ENCODE peak calls at places on chromosomes 1 and 21, in seven cellular contexts. V is HCT116, Y is K562, J is H1, Z is SK-N-SH, H is HepG2, R is GM12878. P is an unnamed sample.

GRCh38 chr21:14995695-14996490 is 68.9 kb downstream of the NRIP1 start:
- DNase-seq in R (no peak), Y (no peak), J (no peak), Z (no peak), H (no peak), V (no peak), P (no peak)

GRCh38 chr21:41164981-41165650 is 2.8 kb upstream of the BACE2 start:
- DNase-seq in Y (no peak), R (no peak), V (no peak), J (no peak), H (peak; percentile 5), Z (no peak), P (no peak)

GRCh38 chr21:44450402-44450801 is 4.9 kb upstream of the LRRC3 start:
- DNase-seq in J (no peak), R (no peak), Y (no peak), Z (no peak), H (no peak), V (no peak), P (no peak)

GRCh38 chr1:155574077-155574476 is 11.5 kb upstream of the ASH1L start:
- DNase-seq in Z (no peak), V (no peak), R (no peak), Y (no peak), H (no peak), J (no peak), P (no peak)

GRCh38 chr1:23216771-23217420 is 406 bp downstream of the HTR1D start:
- DNase-seq in V (no peak), R (no peak), J (no peak), Y (peak; percentile 88), H (no peak), Z (peak; percentile 89), P (peak; percentile 28)

GRCh38 chr1:169105434-169106094 is 926 bp upstream of the ATP1B1 start:
- DNase-seq in Z (peak; percentile 87), H (peak; percentile 85), Y (peak; percentile 78), R (no peak), V (no peak), J (peak; percentile 44), P (peak; percentile 91)

GRCh38 chr21:19031956-19032355 is 628.4 kb upstream of the TMPRSS15 start:
- DNase-seq in H (no peak), R (no peak), Y (no peak), J (no peak), Z (no peak), V (no peak), P (no peak)

GRCh38 chr1:184965889-184966860 is 8.1 kb downstream of the NIBAN1 start:
- DNase-seq in Z (no peak), V (no peak), H (no peak), J (no peak), Y (no peak), R (no peak), P (no peak)

GRCh38 chr1:175673236-175674150 is 69.9 kb downstream of the TNR start:
- DNase-seq in Z (no peak), J (no peak), Y (no peak), V (no peak), H (no peak), R (peak; percentile 28), P (peak; percentile 64)

GRCh38 chr1:24085546-24085945 is 26.4 kb downstream of the MYOM3 start:
- DNase-seq in R (no peak), J (no peak), H (no peak), Z (no peak), V (no peak), Y (no peak), P (no peak)

GRCh38 chr1:94614980-94615379 is 73.4 kb upstream of the F3 start:
- DNase-seq in Y (no peak), Z (no peak), H (no peak), J (no peak), R (no peak), V (no peak), P (no peak)

GRCh38 chr21:37868896-37869295 is 47.4 kb downstream of the KCNJ6 start:
- DNase-seq in Y (no peak), V (no peak), R (no peak), H (no peak), J (no peak), Z (no peak), P (no peak)

GRCh38 chr1:98700228-98700627 is 38.7 kb downstream of the SNX7 start:
- DNase-seq in J (no peak), Z (no peak), V (no peak), H (no peak), R (no peak), Y (no peak), P (no peak)

GRCh38 chr1:25809283-25809926 is 9.4 kb downstream of the SELENON start:
- DNase-seq in V (no peak), J (no peak), H (no peak), R (no peak), Y (no peak), Z (no peak), P (peak; percentile 80)

GRCh38 chr1:242120432-242120831 is 121.5 kb upstream of the MAP1LC3C start:
- DNase-seq in Z (no peak), H (no peak), Y (no peak), R (no peak), V (no peak), J (no peak), P (no peak)

GRCh38 chr21:35578831-35579470 is 481.4 kb downstream of the SETD4 start:
- DNase-seq in Y (no peak), J (no peak), Z (no peak), H (peak; percentile 14), V (no peak), R (no peak), P (no peak)

GRCh38 chr1:4636186-4636585 is 18.2 kb upstream of the AJAP1 start:
- DNase-seq in Z (no peak), H (no peak), R (no peak), J (no peak), Y (no peak), V (no peak), P (no peak)

DNA sequence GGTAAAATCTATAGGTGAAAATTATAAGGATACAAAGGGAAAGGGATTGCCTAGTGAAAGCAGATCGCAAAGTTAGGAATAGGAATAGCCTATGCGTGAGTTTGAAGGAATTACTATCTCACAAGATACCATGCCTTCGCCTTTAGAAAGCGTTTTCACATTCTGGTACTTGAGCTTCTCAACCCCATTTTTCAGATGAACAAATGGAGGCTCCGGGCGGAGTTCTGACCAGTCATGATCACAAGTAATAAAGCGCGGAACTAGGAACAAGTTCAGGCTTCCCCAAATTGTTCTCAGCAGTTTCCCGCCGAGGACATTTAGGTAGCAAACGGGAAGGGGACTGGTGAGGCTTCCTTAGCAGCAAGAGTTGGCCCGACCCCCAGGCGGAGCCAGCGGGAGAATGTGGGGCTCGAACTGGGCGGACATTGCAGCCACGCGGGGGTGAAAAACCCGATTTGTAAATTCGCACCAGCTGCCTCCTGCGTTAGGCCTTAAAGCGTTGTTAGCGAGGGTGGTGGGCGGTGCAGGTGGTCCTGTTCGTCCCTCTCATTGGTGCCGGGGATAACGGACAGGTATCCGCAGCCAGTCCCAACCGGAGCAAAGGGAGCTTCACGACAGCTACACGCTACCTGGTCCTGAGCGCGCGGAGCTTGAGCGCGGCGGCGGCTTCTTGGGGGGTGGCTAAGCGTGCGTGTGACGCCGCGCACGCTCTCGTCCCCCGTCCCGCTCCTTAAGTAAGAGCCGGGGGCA is 15.4 kb downstream of the SEMA6C start:
- DNase-seq in H (no peak), V (no peak), Y (peak; percentile 13), J (peak; percentile 87), R (peak; percentile 39), Z (peak; percentile 31), P (no peak)
- TF ChIP-seq JUND in H (no peak), V (no peak), Y (no peak), J (no peak), R (no peak), Z (no peak), P (no peak)

GRCh38 chr1:170355267-170355801 is 176.6 kb upstream of the GORAB start:
- DNase-seq in Z (no peak), V (no peak), J (no peak), H (no peak), R (no peak), Y (no peak), P (no peak)

GRCh38 chr1:170354216-170354615 is 177.8 kb upstream of the GORAB start:
- DNase-seq in Z (no peak), J (no peak), R (no peak), Y (no peak), H (no peak), V (no peak), P (no peak)

GRCh38 chr1:170357750-170358149 is 174.2 kb upstream of the GORAB start:
- DNase-seq in R (no peak), Z (no peak), V (no peak), Y (no peak), J (no peak), H (no peak), P (no peak)

GRCh38 chr1:170356585-170356984 is 175.4 kb upstream of the GORAB start:
- DNase-seq in H (no peak), Y (no peak), R (no peak), V (no peak), Z (no peak), J (no peak), P (no peak)

GRCh38 chr1:170354679-170355078 is 177.3 kb upstream of the GORAB start:
- DNase-seq in Z (no peak), J (no peak), R (no peak), Y (no peak), V (no peak), H (no peak), P (no peak)
- TF ChIP-seq JUND in Z (no peak), J (no peak), R (no peak), Y (no peak), V (no peak), H (no peak), P (no peak)

GRCh38 chr1:90713741-90714509 is 3.2 kb downstream of the BARHL2 start:
- DNase-seq in Z (no peak), H (no peak), J (no peak), Y (no peak), V (no peak), R (no peak), P (no peak)

GRCh38 chr1:90716552-90717355 is at the start of gene BARHL2:
- DNase-seq in J (no peak), R (no peak), Z (no peak), Y (no peak), V (no peak), H (no peak), P (no peak)

GRCh38 chr1:90716243-90716551 is 905 bp downstream of the BARHL2 start:
- DNase-seq in Z (no peak), H (no peak), V (no peak), R (no peak), Y (no peak), J (no peak), P (no peak)

GRCh38 chr1:90714521-90714951 is 2.6 kb downstream of the BARHL2 start:
- DNase-seq in J (no peak), V (no peak), Y (no peak), H (no peak), R (no peak), Z (no peak), P (no peak)

DNA sequence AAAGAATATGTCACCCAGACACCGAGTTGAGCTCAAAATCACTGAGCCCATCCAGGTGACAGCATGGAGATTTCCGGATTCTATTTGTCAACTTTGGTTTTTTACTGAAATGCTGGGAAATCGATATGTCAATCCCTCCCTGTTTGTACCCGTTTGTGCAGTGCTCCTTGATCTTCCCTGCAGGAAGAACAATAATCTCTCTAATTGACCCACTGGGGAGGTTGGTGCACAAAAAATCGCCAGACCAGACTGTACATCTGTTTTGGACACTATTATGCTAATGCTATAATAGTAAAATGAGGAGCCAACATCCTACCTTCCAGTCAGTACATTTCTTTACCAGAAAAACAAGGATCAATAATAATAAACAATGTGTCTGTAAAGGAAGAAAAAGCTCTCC is 1.8 kb downstream of the BARHL2 start:
- DNase-seq in H (no peak), R (no peak), V (no peak), J (no peak), Z (no peak), Y (no peak), P (no peak)
- TF ChIP-seq JUND in H (no peak), R (no peak), V (no peak), J (no peak), Z (no peak), Y (no peak), P (no peak)

GRCh38 chr1:156961709-156962108 is 41.3 kb downstream of the LRRC71 start:
- DNase-seq in J (no peak), R (no peak), Y (no peak), V (peak; percentile 10), H (no peak), Z (no peak), P (no peak)
- TF ChIP-seq JUND in J (no peak), R (no peak), Y (no peak), V (no peak), H (no peak), Z (no peak), P (no peak)

P was measured in T47D.